ENCODE peak calls at places on chromosomes 4 and X, in ten cellular contexts. R is mammary epithelial cell; K is posterior vena cava; D is mesendoderm; Q is T-helper 2 cell treated with Interferon-gamma antibody and Interleukin-4, amounts not matched to agents 5 μg/mL and 100 μg/mL, for 36 hours; U is RPMI8226; A is hepatocyte; P is psoas muscle; N is nephron progenitor cell; T is amniotic epithelial cell. W is an unnamed sample.

GRCh38 chr4:127124919-127125318 is 507.8 kb upstream of the INTU start:
- DNase-seq in R (peak), K (no peak), D (peak), Q (no peak), U (no peak), A (peak), P (no peak), N (no peak), T (peak), W (no peak)

GRCh38 chr4:138053601-138054322 is 188.4 kb downstream of the SLC7A11 start:
- DNase-seq in R (peak), K (no peak), D (peak), Q (no peak), U (no peak), A (peak), P (no peak), N (no peak), T (peak), W (no peak)

GRCh38 chr4:174156239-174156826 is 127.1 kb downstream of the FBXO8 start:
- DNase-seq in R (peak), K (no peak), D (peak), Q (no peak), U (peak), A (peak), P (no peak), N (no peak), T (peak), W (peak)

GRCh38 chr4:128225148-128225547 is 62.5 kb downstream of the PGRMC2 start:
- DNase-seq in R (no peak), K (no peak), D (no peak), Q (no peak), U (no peak), A (no peak), P (no peak), N (no peak), T (peak), W (no peak)

GRCh38 chrX:113929004-113929403 is 654.9 kb upstream of the HTR2C start:
- DNase-seq in R (peak), K (no peak), D (peak), Q (no peak), U (peak), A (peak), P (no peak), N (peak), T (peak), W (no peak)

GRCh38 chr4:107248571-107248970 is 212.5 kb upstream of the DKK2 start:
- DNase-seq in R (peak), K (no peak), D (no peak), Q (no peak), U (no peak), A (no peak), P (no peak), N (no peak), T (peak), W (no peak)

GRCh38 chr4:94523617-94524016 is 71.9 kb downstream of the PDLIM5 start:
- DNase-seq in R (peak), K (no peak), D (no peak), Q (no peak), U (no peak), A (no peak), P (no peak), N (no peak), T (peak), W (no peak)

GRCh38 chr4:48944252-48944651 is 37.7 kb upstream of the OCIAD2 start:
- DNase-seq in R (peak), K (no peak), D (peak), Q (no peak), U (no peak), A (no peak), P (no peak), N (no peak), T (peak), W (no peak)

GRCh38 chr4:24991015-24991414 is 39.7 kb downstream of the LGI2 start:
- DNase-seq in R (peak), K (no peak), D (no peak), Q (no peak), U (no peak), A (no peak), P (no peak), N (no peak), T (peak), W (no peak)

GRCh38 chr4:119709418-119709817 is 80.8 kb upstream of the PDE5A start:
- DNase-seq in R (no peak), K (no peak), D (no peak), Q (no peak), U (no peak), A (no peak), P (no peak), N (no peak), T (no peak), W (no peak)

GRCh38 chr4:122453384-122454000 is 3.0 kb downstream of the IL2 start:
- DNase-seq in R (no peak), K (no peak), D (no peak), Q (no peak), U (no peak), A (no peak), P (no peak), N (no peak), T (no peak), W (no peak)

GRCh38 chr4:126758493-126758892 is 874.3 kb upstream of the INTU start:
- DNase-seq in R (no peak), K (no peak), D (no peak), Q (no peak), U (no peak), A (no peak), P (no peak), N (no peak), T (no peak), W (no peak)

GRCh38 chr4:18318682-18319410 is 297.3 kb upstream of the LCORL start:
- DNase-seq in R (no peak), K (peak), D (no peak), Q (no peak), U (no peak), A (no peak), P (peak), N (no peak), T (no peak), W (no peak)

GRCh38 chr4:178556796-178557195 is 1114.6 kb upstream of the AGA start:
- DNase-seq in R (no peak), K (no peak), D (no peak), Q (no peak), U (no peak), A (no peak), P (no peak), N (no peak), T (no peak), W (no peak)

GRCh38 chr4:7792616-7793015 is 147.0 kb downstream of the AFAP1 start:
- DNase-seq in R (no peak), K (peak), D (no peak), Q (no peak), U (no peak), A (no peak), P (no peak), N (no peak), T (no peak), W (no peak)

GRCh38 chrX:54564942-54565341 is 34.9 kb downstream of the GNL3L start:
- DNase-seq in R (no peak), K (no peak), D (no peak), Q (no peak), U (no peak), A (no peak), P (no peak), N (no peak), T (no peak), W (no peak)

GRCh38 chr4:6183740-6184139 is 16.6 kb downstream of the JAKMIP1 start:
- DNase-seq in R (no peak), K (peak), D (no peak), Q (peak), U (no peak), A (no peak), P (no peak), N (no peak), T (no peak), W (no peak)

W was measured in memory B cell.